ENCODE peak calls at places on chromosomes 11 and 22, in seven cellular contexts. E, D, S, T, B, C and O are unnamed samples. For H3K4me1, the result is how much of the 10 kb centered on the place peaks cover.

GRCh38 chr11:90845126-90845525 is 622.3 kb upstream of the CHORDC1 start:
- DNase-seq in E (no peak), B (no peak), S (no peak), D (no peak), T (no peak), C (no peak), O (no peak)

GRCh38 chr22:17087176-17088131 is 2.7 kb downstream of the IL17RA start:
- DNase-seq in T (no peak), S (no peak), D (no peak), E (peak), C (no peak), B (no peak), O (no peak)

GRCh38 chr11:101487775-101488174 is 96.0 kb downstream of the TRPC6 start:
- DNase-seq in S (no peak), E (no peak), T (no peak), C (no peak), B (no peak), D (no peak), O (no peak)

GRCh38 chr11:111954154-111954553 is 17.0 kb downstream of the DIXDC1 start:
- DNase-seq in S (no peak), D (no peak), C (no peak), T (no peak), B (no peak), E (no peak), O (no peak)

GRCh38 chr11:118605116-118605867 is 2.1 kb upstream of the PHLDB1 start:
- DNase-seq in E (no peak), S (peak), B (peak), C (peak), T (no peak), D (no peak), O (no peak)

GRCh38 chr22:24414984-24415945 is 12.1 kb upstream of the ADORA2A start:
- DNase-seq in S (no peak), C (no peak), D (no peak), T (no peak), B (no peak), E (no peak), O (no peak)

GRCh38 chr11:28760676-28761390 is 652.6 kb downstream of the METTL15 start:
- DNase-seq in T (no peak), D (no peak), B (no peak), S (no peak), E (no peak), C (no peak), O (no peak)

GRCh38 chr11:31240340-31240904 is 129.1 kb downstream of the DCDC1 start:
- DNase-seq in T (no peak), S (no peak), B (no peak), E (no peak), C (peak), D (no peak), O (peak)

GRCh38 chr11:64916040-64916847 is 765 bp downstream of the ATG2A start:
- DNase-seq in D (no peak), B (peak), E (peak), C (peak), S (peak), T (peak), O (no peak)

GRCh38 chr11:70233511-70233919 is 30.4 kb downstream of the FADD start:
- DNase-seq in E (no peak), S (peak), T (no peak), D (no peak), C (no peak), B (peak), O (no peak)

GRCh38 chr22:30249049-30250038 is 2.8 kb upstream of the LIF start:
- DNase-seq in S (peak), T (no peak), E (no peak), B (no peak), D (no peak), C (peak), O (no peak)

GRCh38 chr22:30252411-30253204 is 6.0 kb upstream of the LIF start:
- DNase-seq in S (no peak), E (no peak), C (no peak), T (no peak), D (no peak), B (peak), O (no peak)

GRCh38 chr22:30250039-30250565 is 3.5 kb upstream of the LIF start:
- DNase-seq in B (no peak), E (no peak), C (no peak), T (no peak), S (no peak), D (no peak), O (no peak)

GRCh38 chr22:30251661-30252226 is 5.2 kb upstream of the LIF start:
- DNase-seq in B (no peak), D (no peak), E (no peak), C (peak), S (no peak), T (no peak), O (no peak)

DNA sequence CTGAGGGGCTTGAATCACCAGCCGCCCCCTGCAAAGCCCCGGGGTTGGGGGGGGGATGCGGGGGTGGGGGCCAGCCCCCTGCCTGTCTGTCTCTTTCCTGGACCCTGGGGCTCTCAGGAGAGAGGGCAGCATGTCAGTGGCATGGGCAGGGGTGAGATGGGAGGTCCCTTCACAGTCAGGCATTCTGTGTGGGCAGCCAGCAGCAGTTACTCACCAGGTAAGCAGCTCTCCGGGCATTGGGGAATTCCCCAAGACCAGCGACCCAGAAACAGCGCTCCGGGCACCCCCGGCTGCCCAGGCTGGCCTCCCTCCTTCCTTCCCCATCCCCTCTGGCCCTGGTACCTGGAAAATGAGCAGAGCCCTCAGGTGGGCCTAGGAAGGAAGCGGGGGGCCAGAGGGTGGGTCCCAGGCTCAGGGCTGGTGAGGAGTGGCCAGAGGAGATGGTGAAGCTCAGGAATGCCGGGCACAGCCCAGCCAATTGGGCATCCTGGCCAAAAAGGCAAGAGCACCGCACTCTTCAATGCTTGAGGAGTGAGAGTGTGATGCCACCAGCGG is 4.2 kb upstream of the LIF start:
- DNase-seq in T (peak), D (no peak), E (no peak), C (no peak), B (peak), S (no peak), O (no peak)
- H3K4me1 ChIP-seq in T (under half), D (under half), E (under half), C (half or more), B (under half), S (under half), O (under half)

GRCh38 chr11:122104381-122104780 is 11.6 kb downstream of the BLID start:
- DNase-seq in B (no peak), E (no peak), D (no peak), T (no peak), C (no peak), S (no peak), O (no peak)

GRCh38 chr11:122102426-122102825 is 13.6 kb downstream of the BLID start:
- DNase-seq in T (no peak), S (no peak), B (no peak), E (no peak), D (no peak), C (no peak), O (no peak)

GRCh38 chr11:122105009-122105828 is 10.8 kb downstream of the BLID start:
- DNase-seq in B (no peak), T (no peak), E (no peak), C (no peak), D (no peak), S (no peak), O (no peak)

GRCh38 chr11:122101625-122102291 is 14.3 kb downstream of the BLID start:
- DNase-seq in D (no peak), T (no peak), S (peak), C (peak), E (no peak), B (no peak), O (no peak)

DNA sequence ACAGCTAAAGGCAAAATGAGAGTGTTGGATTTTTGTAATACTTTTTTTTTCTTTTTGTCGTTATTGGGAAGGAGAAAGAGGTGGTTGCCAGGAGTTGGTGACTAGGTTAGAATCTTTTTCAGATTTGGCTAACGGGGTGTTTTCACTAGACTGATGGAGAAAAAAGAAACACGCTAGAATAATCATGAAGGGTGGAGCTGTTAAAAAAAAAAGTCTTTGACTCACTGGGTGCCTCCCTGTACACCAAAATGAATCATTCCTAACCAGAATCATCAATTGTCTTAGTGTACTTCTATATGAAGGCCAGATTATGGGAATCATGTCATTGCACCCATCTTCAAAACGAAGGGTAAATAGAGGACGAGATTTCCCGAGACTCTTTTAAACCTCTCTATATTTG is 12.6 kb downstream of the BLID start:
- DNase-seq in B (no peak), E (no peak), S (no peak), D (no peak), T (no peak), C (no peak), O (no peak)
- H3K4me1 ChIP-seq in B (under half), E (under half), S (under half), D (under half), T (under half), C (under half), O (under half)

GRCh38 chr22:47038206-47038835 is 275.9 kb downstream of the TBC1D22A start:
- DNase-seq in T (peak), S (no peak), D (peak), C (no peak), B (no peak), E (no peak), O (no peak)

GRCh38 chr22:47040486-47041145 is 278.2 kb downstream of the TBC1D22A start:
- DNase-seq in C (no peak), D (peak), B (no peak), S (no peak), E (no peak), T (peak), O (no peak)

GRCh38 chr22:47036936-47037485 is 274.6 kb downstream of the TBC1D22A start:
- DNase-seq in B (no peak), T (peak), S (no peak), D (peak), E (no peak), C (no peak), O (no peak)

GRCh38 chr22:47041201-47042115 is 279.0 kb downstream of the TBC1D22A start:
- DNase-seq in B (no peak), E (no peak), S (no peak), T (peak), C (no peak), D (peak), O (no peak)

DNA sequence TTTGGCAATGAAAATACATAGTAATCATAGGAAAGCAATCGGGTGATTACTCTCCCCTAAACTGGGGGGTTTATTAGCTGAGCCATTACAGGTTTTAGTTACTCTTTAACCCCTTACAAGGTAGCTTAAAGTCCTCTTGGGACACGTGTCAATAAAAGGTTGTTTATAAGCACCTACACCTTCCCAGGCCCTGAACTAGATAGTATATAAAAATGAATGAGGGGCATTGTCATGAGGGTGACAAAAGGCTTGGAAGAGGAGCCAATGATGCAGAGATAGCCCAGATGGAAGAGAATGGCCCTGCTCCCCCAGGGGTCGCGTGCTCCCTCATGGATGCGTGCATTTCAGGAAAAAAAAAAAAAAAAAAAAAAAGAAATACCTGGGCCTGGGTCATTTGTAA is 276.9 kb downstream of the TBC1D22A start:
- DNase-seq in T (no peak), C (no peak), D (no peak), B (no peak), E (no peak), S (no peak), O (no peak)
- H3K4me1 ChIP-seq in T (under half), C (under half), D (under half), B (under half), E (under half), S (under half), O (under half)

DNA sequence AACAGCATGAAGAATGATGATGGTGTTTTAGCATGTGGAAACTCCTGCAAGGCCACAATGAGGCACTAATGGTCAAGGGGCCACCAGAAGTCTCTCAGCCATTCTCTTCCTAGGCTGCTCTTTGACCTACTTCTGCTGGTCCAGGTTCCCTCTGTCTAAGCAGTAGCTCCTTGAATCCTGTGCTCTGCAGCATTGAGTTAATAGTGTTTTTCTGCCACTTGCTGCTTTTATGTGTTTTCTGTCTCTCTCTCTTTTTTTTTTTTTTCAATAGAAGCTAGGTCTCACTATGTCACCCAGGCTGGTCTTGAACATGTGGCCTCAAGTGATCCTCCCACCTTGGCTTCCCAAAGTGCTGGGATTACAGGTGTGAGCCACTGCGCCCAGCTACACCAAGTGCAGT is 20.1 kb upstream of the AIFM3 start:
- DNase-seq in B (no peak), S (no peak), E (no peak), C (no peak), D (no peak), T (no peak), O (no peak)
- H3K4me1 ChIP-seq in B (half or more), S (under half), E (half or more), C (under half), D (under half), T (under half), O (under half)

GRCh38 chr22:36010913-36011312 is 17.7 kb downstream of the RBFOX2 start:
- DNase-seq in E (no peak), B (no peak), D (no peak), T (no peak), S (no peak), C (no peak), O (no peak)
- H3K4me1 ChIP-seq in E (under half), B (half or more), D (half or more), T (under half), S (under half), C (under half), O (under half)

GRCh38 chr11:134382830-134383229 is 29.2 kb downstream of the B3GAT1 start:
- DNase-seq in C (no peak), S (no peak), D (no peak), B (no peak), T (no peak), E (no peak), O (no peak)
- H3K4me1 ChIP-seq in C (under half), S (under half), D (under half), B (under half), T (under half), E (under half), O (under half)

DNA sequence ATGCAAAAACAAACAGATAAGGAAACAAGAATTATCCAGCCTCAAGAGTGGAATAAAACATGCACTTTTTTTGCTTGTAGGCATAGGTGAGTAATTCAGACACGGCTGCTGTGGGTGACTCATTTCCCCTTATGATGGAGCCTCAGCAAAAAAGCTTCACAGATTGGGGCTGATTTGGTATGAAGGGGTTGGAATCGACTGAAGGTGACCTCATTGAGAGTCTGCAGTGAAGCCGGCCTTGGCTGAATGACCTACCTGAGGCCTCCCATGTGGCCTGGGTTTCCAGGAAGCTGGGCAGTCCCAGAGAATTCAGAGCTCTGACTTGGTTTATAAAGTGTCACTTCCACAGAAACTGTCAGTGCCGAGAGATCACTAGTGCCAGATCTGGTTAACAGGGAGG is 34.2 kb upstream of the VPREB1 start:
- DNase-seq in D (no peak), T (no peak), S (no peak), E (peak), B (no peak), C (no peak), O (no peak)
- H3K4me1 ChIP-seq in D (under half), T (under half), S (under half), E (under half), B (under half), C (under half), O (under half)

GRCh38 chr22:36469094-36469710 is 12.2 kb downstream of the TXN2 start:
- DNase-seq in S (no peak), C (no peak), T (no peak), B (no peak), D (no peak), E (no peak), O (no peak)
- H3K4me1 ChIP-seq in S (under half), C (half or more), T (under half), B (half or more), D (half or more), E (under half), O (under half)